ENCODE peak calls at places on chromosomes 1 and 21, in five cellular contexts. Z, E, Q, R and C are unnamed samples.

GRCh38 chr1:206892351-206892984 is 4.8 kb upstream of the IL24 start:
- DNase-seq in R (no peak), E (no peak), Z (peak; percentile 75), Q (no peak), C (no peak)

GRCh38 chr1:156146006-156146748 is 7.2 kb upstream of the SEMA4A start:
- DNase-seq in R (peak; percentile 85), E (peak; percentile 84), Z (peak; percentile 96), Q (peak; percentile 74), C (peak; percentile 87)

GRCh38 chr1:218763538-218763937 is 410.1 kb upstream of the LYPLAL1 start:
- DNase-seq in R (no peak), Q (no peak), E (no peak), Z (no peak), C (no peak)

GRCh38 chr1:67629370-67630075 is 55.5 kb upstream of the GADD45A start:
- DNase-seq in E (no peak), Q (no peak), Z (peak; percentile 53), R (no peak), C (no peak)

GRCh38 chr1:117142200-117142599 is 20.7 kb upstream of the TRIM45 start:
- DNase-seq in Q (no peak), E (no peak), Z (peak; percentile 38), R (no peak), C (no peak)

GRCh38 chr1:199029401-199029800 is 390.6 kb downstream of the PTPRC start:
- DNase-seq in Q (no peak), R (no peak), Z (peak; percentile 9), E (no peak), C (no peak)

GRCh38 chr1:26994772-26995625 is 1.5 kb downstream of the TRNP1 start:
- DNase-seq in Q (no peak), Z (peak; percentile 71), R (no peak), E (no peak), C (no peak)

GRCh38 chr1:245409341-245410195 is 254.8 kb downstream of the KIF26B start:
- DNase-seq in E (peak; percentile 38), Q (no peak), Z (no peak), R (no peak), C (no peak)

GRCh38 chr1:224504642-224505041 is 70.0 kb upstream of the WDR26 start:
- DNase-seq in R (no peak), Z (no peak), E (no peak), Q (no peak), C (no peak)

GRCh38 chr1:10704383-10704882 is 92.0 kb downstream of the CASZ1 start:
- DNase-seq in Q (no peak), Z (no peak), E (peak; percentile 56), R (no peak), C (no peak)

GRCh38 chr1:218464871-218465270 is 119.7 kb downstream of the TGFB2 start:
- DNase-seq in R (no peak), Q (no peak), Z (peak; percentile 73), E (no peak), C (no peak)

GRCh38 chr1:29962356-29962755 is 726.0 kb downstream of the PTPRU start:
- DNase-seq in R (no peak), Z (no peak), Q (no peak), E (no peak), C (no peak)

GRCh38 chr1:206933333-206933945 is 11.7 kb upstream of the FCMR start:
- DNase-seq in Z (peak; percentile 33), R (peak; percentile 45), E (no peak), Q (peak; percentile 39), C (no peak)

GRCh38 chr1:229971141-229971540 is 95.9 kb upstream of the GALNT2 start:
- DNase-seq in Z (no peak), R (no peak), Q (no peak), E (no peak), C (no peak)

GRCh38 chr1:229973297-229973612 is 93.8 kb upstream of the GALNT2 start:
- DNase-seq in Z (no peak), R (no peak), Q (no peak), E (no peak), C (no peak)

GRCh38 chr1:229972600-229973296 is 94.3 kb upstream of the GALNT2 start:
- DNase-seq in R (peak; percentile 12), Q (no peak), E (no peak), Z (no peak), C (no peak)

GRCh38 chr1:229970714-229971113 is 96.3 kb upstream of the GALNT2 start:
- DNase-seq in E (no peak), Z (no peak), R (no peak), Q (no peak), C (no peak)

GRCh38 chr1:229975047-229975446 is 92.0 kb upstream of the GALNT2 start:
- DNase-seq in E (no peak), Q (no peak), R (no peak), Z (no peak), C (no peak)
- H3K4me2 ChIP-seq in E (no peak overlapping the region), Q (no peak overlapping the region), R (no peak overlapping the region), Z (no peak overlapping the region), C (no peak overlapping the region)

DNA sequence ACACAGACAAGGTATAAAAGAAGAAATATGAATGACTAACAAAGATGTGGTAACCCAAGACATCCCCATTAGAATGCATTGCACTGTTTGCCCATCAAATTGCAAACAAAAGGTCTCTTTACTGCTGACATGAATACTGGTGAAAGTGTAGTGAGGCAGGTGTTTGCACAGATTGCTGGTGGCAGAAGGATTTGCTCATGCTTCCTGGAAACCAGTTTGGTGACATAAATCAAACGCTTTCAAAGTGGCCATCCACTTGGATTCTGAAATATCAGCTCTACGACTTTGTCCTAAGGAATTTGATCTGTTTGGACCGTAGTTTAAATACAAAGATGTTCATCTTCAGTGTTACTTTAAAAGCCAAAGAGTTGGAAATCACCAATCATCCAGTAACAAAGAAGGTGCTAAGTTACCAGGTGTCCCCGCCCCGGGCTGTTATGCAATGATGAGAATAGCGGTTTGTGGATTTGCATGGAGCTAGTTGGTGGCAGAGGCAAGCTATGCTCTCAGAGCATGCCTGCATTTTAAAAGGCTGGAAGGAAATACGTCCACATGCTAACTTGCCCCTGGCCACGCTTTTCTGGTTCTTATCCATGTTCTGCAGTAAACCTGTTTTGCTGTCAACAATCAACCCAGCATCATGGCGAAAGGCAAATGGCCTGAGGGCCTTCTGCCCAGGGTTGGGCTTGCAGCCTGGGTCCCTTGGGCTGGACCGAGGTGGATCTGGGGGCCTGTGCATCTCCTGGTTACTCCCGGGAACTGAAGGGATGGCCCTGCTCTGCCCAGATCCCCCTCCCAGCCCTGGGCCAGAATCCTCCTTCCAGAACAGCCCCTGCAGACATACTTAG is 49.2 kb downstream of the UMODL1 start:
- DNase-seq in E (peak; percentile 50), R (no peak), Z (no peak), Q (peak; percentile 85), C (peak; percentile 95)
- H3K4me2 ChIP-seq in E (no peak overlapping the region), R (no peak overlapping the region), Z (no peak overlapping the region), Q (no peak overlapping the region), C (peak overlapping the region; percentile 61)

GRCh38 chr1:234659538-234659937 is 49.6 kb upstream of the IRF2BP2 start:
- DNase-seq in E (peak; percentile 82), Q (peak; percentile 75), Z (peak; percentile 94), R (peak; percentile 83), C (peak; percentile 90)

GRCh38 chr1:234658143-234658542 is 48.2 kb upstream of the IRF2BP2 start:
- DNase-seq in Q (peak; percentile 91), E (peak; percentile 44), R (peak; percentile 48), Z (peak; percentile 82), C (peak; percentile 96)

GRCh38 chr1:234655328-234656069 is 45.5 kb upstream of the IRF2BP2 start:
- DNase-seq in Q (no peak), E (no peak), Z (no peak), R (no peak), C (peak; percentile 58)

GRCh38 chr1:234656070-234656875 is 46.3 kb upstream of the IRF2BP2 start:
- DNase-seq in E (no peak), Z (no peak), R (no peak), Q (no peak), C (no peak)

DNA sequence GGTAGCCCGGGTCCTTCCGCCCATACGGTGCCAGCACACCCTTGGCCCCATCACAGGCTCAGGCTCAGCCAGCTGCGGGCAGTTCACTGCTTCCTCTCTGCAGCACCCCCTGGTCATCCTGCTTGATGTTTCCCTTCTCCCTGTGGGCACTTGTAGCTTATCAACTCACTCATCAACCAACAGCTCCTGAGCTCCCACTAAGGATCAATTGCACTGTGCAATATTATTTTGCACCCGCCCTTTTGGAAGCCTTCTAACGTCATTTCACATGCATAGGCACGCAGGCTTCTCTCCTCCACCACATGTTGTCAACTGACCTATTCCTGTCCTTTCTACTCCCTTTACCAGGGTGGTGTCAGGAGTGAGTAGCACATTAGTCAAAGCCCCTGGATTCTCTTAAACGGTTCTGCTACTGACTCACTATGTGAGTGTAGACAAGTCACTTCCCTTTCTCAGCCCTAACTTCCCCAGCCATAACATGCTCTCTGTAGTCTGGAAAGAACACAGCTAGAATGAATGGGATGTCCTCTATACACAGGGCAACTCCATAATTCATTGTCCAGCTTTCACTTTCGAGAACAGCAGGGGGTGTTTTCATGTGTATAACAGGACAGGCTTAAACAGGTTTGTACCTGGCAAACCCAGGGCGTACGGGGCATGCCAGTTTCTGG is 47.1 kb upstream of the IRF2BP2 start:
- DNase-seq in R (peak; percentile 83), E (no peak), Q (peak; percentile 52), Z (peak; percentile 99), C (peak; percentile 50)
- H3K4me2 ChIP-seq in R (peak overlapping the region; percentile 63), E (no peak overlapping the region), Q (no peak overlapping the region), Z (peak overlapping the region; percentile 46), C (peak overlapping the region; percentile 92)

GRCh38 chr1:38953433-38953860 is 11.8 kb upstream of the RHBDL2 start:
- DNase-seq in R (no peak), E (no peak), Z (peak; percentile 20), Q (no peak), C (no peak)
- H3K4me2 ChIP-seq in R (no peak overlapping the region), E (no peak overlapping the region), Z (no peak overlapping the region), Q (no peak overlapping the region), C (peak overlapping the region; percentile 46)

GRCh38 chr1:240091201-240091600 is 482 bp upstream of the FMN2 start:
- DNase-seq in Z (no peak), E (no peak), Q (no peak), R (no peak), C (no peak)
- H3K4me2 ChIP-seq in Z (peak overlapping the region; percentile 84), E (peak overlapping the region; percentile 89), Q (peak overlapping the region; percentile 86), R (peak overlapping the region; percentile 97), C (no peak overlapping the region)

DNA sequence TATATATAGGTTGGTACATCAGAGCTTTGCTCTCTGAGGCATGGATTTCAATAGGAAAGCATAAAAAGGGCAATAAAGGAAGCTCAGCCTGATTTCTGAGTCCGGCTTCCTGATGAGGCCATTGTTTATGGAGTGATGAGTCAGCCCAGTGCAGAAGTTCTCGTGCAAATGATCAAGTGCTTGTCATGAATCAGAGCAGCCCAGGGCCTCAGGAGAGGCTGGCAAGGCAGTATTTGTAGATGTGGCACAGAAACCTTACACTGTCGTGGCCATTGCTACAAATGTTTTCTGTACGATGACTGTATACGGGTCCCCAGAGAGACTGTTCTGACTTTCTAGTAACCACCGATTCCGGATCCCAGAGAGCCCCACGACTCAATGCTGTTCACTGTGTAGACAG is 26.7 kb downstream of the UMODL1 start:
- DNase-seq in Q (peak; percentile 40), R (peak; percentile 84), Z (peak; percentile 99), E (peak; percentile 91), C (peak; percentile 91)
- H3K4me2 ChIP-seq in Q (no peak overlapping the region), R (peak overlapping the region; percentile 51), Z (peak overlapping the region; percentile 75), E (no peak overlapping the region), C (peak overlapping the region; percentile 64)

GRCh38 chr1:167138703-167139102 is 44.8 kb downstream of the STYXL2 start:
- DNase-seq in E (no peak), R (no peak), Q (no peak), Z (no peak), C (no peak)

GRCh38 chr1:167141963-167142362 is 48.1 kb downstream of the STYXL2 start:
- DNase-seq in R (no peak), Z (no peak), Q (no peak), E (no peak), C (no peak)

GRCh38 chr1:167135281-167135840 is 41.5 kb downstream of the STYXL2 start:
- DNase-seq in Z (no peak), R (no peak), E (no peak), Q (no peak), C (no peak)

GRCh38 chr1:167136191-167136614 is 42.3 kb downstream of the STYXL2 start:
- DNase-seq in Z (peak; percentile 48), R (no peak), Q (no peak), E (peak; percentile 36), C (peak; percentile 31)

GRCh38 chr1:167137285-167138192 is 43.7 kb downstream of the STYXL2 start:
- DNase-seq in Z (no peak), R (no peak), Q (no peak), E (no peak), C (no peak)
- H3K4me2 ChIP-seq in Z (no peak overlapping the region), R (no peak overlapping the region), Q (peak overlapping the region; percentile 42), E (peak overlapping the region; percentile 40), C (no peak overlapping the region)